ENCODE peak calls at places on chromosomes 4 and X, in four cellular contexts. Z is WTC11, U is T follicular helper cell, P is RKO. J is an unnamed sample.

GRCh38 chr4:94621491-94622080 is 136.2 kb upstream of the BMPR1B start:
- DNase-seq in P (peak), U (peak), Z (no peak), J (peak)

GRCh38 chr4:17760602-17761001 is 20.8 kb downstream of the FAM184B start:
- DNase-seq in U (no peak), Z (no peak), P (no peak), J (no peak)

GRCh38 chr4:74999714-75000309 is 66.9 kb downstream of the PARM1 start:
- DNase-seq in P (no peak), U (no peak), Z (no peak), J (no peak)

GRCh38 chrX:107742754-107743191 is 32.8 kb downstream of the TSC22D3 start:
- DNase-seq in U (no peak), Z (no peak), P (no peak), J (no peak)

GRCh38 chr4:5611656-5612187 is 96.6 kb downstream of the EVC2 start:
- DNase-seq in P (no peak), Z (no peak), U (no peak), J (no peak)

GRCh38 chrX:10108288-10108687 is 48.5 kb upstream of the CLCN4 start:
- DNase-seq in P (no peak), Z (no peak), U (no peak), J (no peak)

GRCh38 chr4:2048831-2049230 is 10.3 kb upstream of the NAT8L start:
- DNase-seq in P (no peak), U (no peak), Z (no peak), J (no peak)

GRCh38 chr4:152348670-152349069 is 187.2 kb downstream of the FBXW7 start:
- DNase-seq in Z (no peak), P (no peak), U (no peak), J (peak)

GRCh38 chr4:176778491-176778890 is 14.2 kb downstream of the VEGFC start:
- DNase-seq in Z (no peak), P (peak), U (no peak), J (no peak)

GRCh38 chr4:1204828-1205591 is 32.6 kb upstream of the SPON2 start:
- DNase-seq in Z (peak), P (no peak), U (no peak), J (no peak)

GRCh38 chrX:19156223-19156622 is 34.0 kb upstream of the ADGRG2 start:
- DNase-seq in U (no peak), Z (peak), P (no peak), J (peak)

GRCh38 chrX:47456080-47456479 is 26.9 kb downstream of the ZNF41 start:
- DNase-seq in U (no peak), P (no peak), Z (no peak), J (no peak)

GRCh38 chrX:73913580-73913979 is 350.6 kb downstream of the CHIC1 start:
- DNase-seq in P (no peak), U (no peak), Z (no peak), J (peak)